ENCODE peak calls at places on chromosome 19, in nine cellular contexts. P, W, M, N, E, Z, X, D and J are unnamed samples.

GRCh38 chr19:45901432-45901903 is 945 bp downstream of the MYPOP start:
- DNase-seq in W (peak), D (no peak), X (no peak), P (no peak), Z (peak), N (no peak), E (no peak), M (peak), J (no peak)

GRCh38 chr19:47609885-47610545 is 1.1 kb downstream of the BICRA start:
- DNase-seq in D (no peak), E (peak), N (peak), W (peak), X (no peak), M (peak), P (peak), Z (peak), J (peak)

GRCh38 chr19:47839913-47840312 is 18.2 kb downstream of the CRX start:
- DNase-seq in P (no peak), X (no peak), N (no peak), W (no peak), D (no peak), Z (no peak), E (no peak), M (no peak), J (no peak)

GRCh38 chr19:18204394-18205179 is 745 bp upstream of the RAB3A start:
- DNase-seq in Z (no peak), P (peak), E (no peak), N (no peak), M (peak), D (no peak), W (no peak), X (no peak), J (no peak)

GRCh38 chr19:17549088-17549740 is 6.2 kb upstream of the COLGALT1 start:
- DNase-seq in E (peak), M (no peak), X (no peak), W (no peak), P (no peak), N (no peak), Z (no peak), D (no peak), J (no peak)

GRCh38 chr19:34366670-34367423 is 1.9 kb downstream of the GPI start:
- DNase-seq in M (no peak), P (no peak), D (no peak), E (no peak), N (no peak), X (peak), W (peak), Z (peak), J (peak)

GRCh38 chr19:3721131-3721899 is 13.1 kb downstream of the TJP3 start:
- DNase-seq in Z (peak), X (no peak), E (peak), N (peak), P (peak), M (peak), D (no peak), W (peak), J (peak)

GRCh38 chr19:4208385-4209094 is 20.8 kb upstream of the EBI3 start:
- DNase-seq in N (no peak), W (peak), E (no peak), D (no peak), P (no peak), M (no peak), Z (peak), X (no peak), J (peak)

GRCh38 chr19:1259206-1259872 is 9.8 kb upstream of the CIRBP start:
- DNase-seq in Z (peak), E (peak), N (peak), M (peak), P (no peak), W (peak), D (no peak), X (no peak), J (peak)

GRCh38 chr19:13637664-13638063 is 126.7 kb upstream of the MRI1 start:
- DNase-seq in D (no peak), P (no peak), N (no peak), X (no peak), M (no peak), W (peak), Z (peak), E (no peak), J (peak)

GRCh38 chr19:43633520-43633919 is 6.1 kb downstream of the CADM4 start:
- DNase-seq in W (no peak), D (no peak), M (no peak), N (no peak), X (no peak), Z (no peak), E (no peak), P (no peak), J (no peak)

GRCh38 chr19:29671393-29672076 is 6.3 kb downstream of the PLEKHF1 start:
- DNase-seq in X (no peak), W (no peak), D (no peak), Z (no peak), E (peak), P (no peak), N (peak), M (peak), J (no peak)

GRCh38 chr19:18417250-18418033 is 1.8 kb upstream of the SSBP4 start:
- DNase-seq in M (peak), Z (peak), N (no peak), D (no peak), P (peak), W (peak), X (no peak), E (peak), J (peak)

GRCh38 chr19:17423429-17424208 is 3.8 kb downstream of the MVB12A start:
- DNase-seq in W (no peak), D (no peak), N (no peak), M (no peak), P (no peak), Z (no peak), E (no peak), X (no peak), J (no peak)

GRCh38 chr19:17951151-17952040 is 15.5 kb upstream of the KCNN1 start:
- DNase-seq in N (no peak), X (no peak), Z (no peak), P (no peak), M (no peak), D (no peak), E (peak), W (no peak), J (no peak)

GRCh38 chr19:5152013-5152763 is 183.3 kb downstream of the KDM4B start:
- DNase-seq in X (no peak), E (no peak), M (no peak), Z (no peak), P (no peak), D (no peak), W (no peak), N (no peak), J (no peak)

GRCh38 chr19:48061401-48062344 is 17.8 kb upstream of the CABP5 start:
- DNase-seq in M (no peak), E (no peak), Z (no peak), W (no peak), D (no peak), X (no peak), P (no peak), N (no peak), J (no peak)

GRCh38 chr19:7506385-7507328 is 9.2 kb upstream of the ZNF358 start:
- DNase-seq in W (peak), M (peak), E (peak), D (peak), P (no peak), N (no peak), Z (peak), X (peak), J (peak)

GRCh38 chr19:47430041-47430802 is 10.9 kb upstream of the MEIS3 start:
- DNase-seq in M (peak), D (no peak), N (no peak), P (peak), W (peak), Z (no peak), E (peak), X (no peak), J (peak)

GRCh38 chr19:33831835-33832234 is 35.2 kb downstream of the KCTD15 start:
- DNase-seq in X (no peak), M (no peak), W (no peak), P (no peak), E (no peak), N (no peak), D (no peak), Z (no peak), J (no peak)

GRCh38 chr19:3389876-3390361 is 23.5 kb downstream of the NFIC start:
- DNase-seq in W (peak), D (no peak), X (no peak), E (no peak), M (no peak), Z (no peak), N (no peak), P (no peak), J (no peak)

GRCh38 chr19:6528544-6529121 is 2.2 kb upstream of the TNFSF9 start:
- DNase-seq in X (no peak), E (peak), M (no peak), P (no peak), D (peak), Z (no peak), N (no peak), W (no peak), J (no peak)

GRCh38 chr19:5457709-5458108 is 2.5 kb downstream of the ZNRF4 start:
- DNase-seq in P (no peak), Z (no peak), M (no peak), E (no peak), W (no peak), X (no peak), N (no peak), D (no peak), J (no peak)

GRCh38 chr19:27972291-27973040 is 1240.5 kb downstream of the UQCRFS1 start:
- DNase-seq in N (no peak), X (no peak), P (no peak), E (no peak), Z (peak), W (no peak), D (no peak), M (no peak), J (peak)

GRCh38 chr19:2446390-2446789 is 10.4 kb downstream of the LMNB2 start:
- DNase-seq in N (peak), E (peak), P (no peak), M (peak), D (no peak), Z (no peak), X (no peak), W (no peak), J (no peak)

GRCh38 chr19:1070576-1070930 is 3.6 kb downstream of the ARHGAP45 start:
- DNase-seq in Z (no peak), X (no peak), P (no peak), D (no peak), W (no peak), N (no peak), M (no peak), E (no peak), J (no peak)

GRCh38 chr19:40466219-40467006 is at the start of gene SPTBN4:
- DNase-seq in Z (no peak), W (no peak), M (peak), N (no peak), D (peak), X (no peak), E (peak), P (no peak), J (no peak)

GRCh38 chr19:1373534-1374249 is 10.0 kb upstream of the NDUFS7 start:
- DNase-seq in E (no peak), D (no peak), X (no peak), N (no peak), P (no peak), W (peak), Z (no peak), M (no peak), J (no peak)

GRCh38 chr19:43725468-43725867 is 9.6 kb downstream of the IRGC start:
- DNase-seq in P (no peak), W (no peak), M (no peak), N (no peak), X (no peak), Z (no peak), E (peak), D (no peak), J (no peak)

GRCh38 chr19:3073159-3073563 is 10.9 kb upstream of the TLE5 start:
- DNase-seq in M (no peak), D (no peak), X (peak), E (no peak), N (no peak), P (no peak), W (peak), Z (peak), J (peak)

GRCh38 chr19:44643605-44644390 is at the start of gene PVR:
- DNase-seq in Z (peak), M (peak), N (no peak), D (peak), P (peak), E (peak), W (peak), X (no peak), J (peak)

GRCh38 chr19:53655042-53655665 is 23.4 kb downstream of the DPRX start:
- DNase-seq in M (no peak), D (no peak), P (no peak), W (no peak), N (no peak), Z (no peak), X (no peak), E (no peak), J (no peak)

GRCh38 chr19:38683393-38684077 is 36.1 kb downstream of the ACTN4 start:
- DNase-seq in W (peak), D (no peak), Z (peak), M (peak), P (peak), N (no peak), E (peak), X (peak), J (peak)

GRCh38 chr19:15463865-15464371 is 426 bp downstream of the RASAL3 start:
- DNase-seq in W (no peak), E (peak), X (no peak), M (peak), D (no peak), N (peak), Z (no peak), P (no peak), J (no peak)

GRCh38 chr19:8607386-8607785 is 3.1 kb downstream of the ADAMTS10 start:
- DNase-seq in D (no peak), M (no peak), N (no peak), W (peak), P (no peak), X (no peak), Z (peak), E (no peak), J (no peak)

GRCh38 chr19:39325778-39326680 is 5.4 kb upstream of the LRFN1 start:
- DNase-seq in N (no peak), D (no peak), W (peak), X (no peak), Z (no peak), M (no peak), E (no peak), P (no peak), J (peak)